ENCODE peak calls at places on chromosomes 4 and X, in ten cellular contexts. F is NAMALWA; B is fibroblast of pulmonary artery; Z is activated CD8-positive, alpha-beta T cell treated with anti-CD3 and anti-CD28 coated beads, Interleukin-2, amount 10 ng/mL, durations not matched to agents 7 days and 5 days; S is GM12865; J is cardiac septum; C is cardiac muscle cell; U is DMS 273 treated with DMSO at 0.1 percent for 48 hours; R is adipocyte; X is activated CD4-positive, alpha-beta T cell treated with anti-CD3 and anti-CD28 coated beads, Interleukin-2, amount 10 ng/mL, durations not matched to agents 7 days and 5 days. T is an unnamed sample.

GRCh38 chrX:1323315-1323714 is 13.3 kb upstream of the IL3RA start:
- DNase-seq in X (peak), B (no peak), R (peak), J (no peak), S (peak), C (peak), Z (peak), F (peak), U (no peak), T (peak)

GRCh38 chr4:136424052-136424451 is 1108.2 kb downstream of the PCDH18 start:
- DNase-seq in B (no peak), U (no peak), X (no peak), Z (no peak), C (no peak), J (no peak), R (no peak), S (no peak), F (no peak), T (no peak)

GRCh38 chrX:151754042-151754419 is 19.5 kb downstream of the CNGA2 start:
- DNase-seq in B (peak), C (no peak), X (no peak), R (peak), S (no peak), F (no peak), U (peak), J (no peak), Z (no peak), T (no peak)

GRCh38 chrX:105331244-105331643 is 110.8 kb upstream of the TEX13A start:
- DNase-seq in S (no peak), B (peak), U (no peak), X (no peak), C (no peak), R (peak), J (no peak), Z (no peak), F (no peak), T (no peak)

GRCh38 chrX:40922307-40922706 is 162.9 kb upstream of the USP9X start:
- DNase-seq in J (no peak), B (peak), R (peak), C (peak), X (no peak), Z (no peak), U (peak), F (peak), S (peak), T (no peak)

GRCh38 chrX:82127228-82128123 is 925.6 kb downstream of the SH3BGRL start:
- DNase-seq in S (peak), X (peak), Z (peak), C (no peak), U (no peak), F (peak), R (no peak), B (no peak), J (no peak), T (no peak)

GRCh38 chrX:20056704-20057103 is 60.0 kb downstream of the MAP7D2 start:
- DNase-seq in Z (no peak), C (no peak), U (no peak), R (no peak), J (no peak), B (no peak), X (no peak), S (no peak), F (no peak), T (no peak)

GRCh38 chr4:147481577-147482109 is 746 bp downstream of the EDNRA start:
- DNase-seq in C (peak), B (no peak), U (no peak), J (no peak), S (peak), Z (no peak), X (no peak), F (no peak), R (peak), T (no peak)

GRCh38 chrX:1537031-1537715 is at the start of gene P2RY8:
- DNase-seq in B (peak), R (peak), Z (peak), X (peak), C (no peak), S (peak), J (peak), F (peak), U (no peak), T (no peak)

GRCh38 chr4:112214397-112215264 is 17.0 kb upstream of the AP1AR start:
- DNase-seq in J (no peak), R (peak), B (peak), S (no peak), Z (no peak), C (peak), U (no peak), F (peak), X (no peak), T (peak)

GRCh38 chrX:13360146-13360545 is 40.3 kb upstream of the ATXN3L start:
- DNase-seq in C (no peak), B (no peak), F (peak), S (peak), J (no peak), Z (no peak), X (no peak), U (peak), R (no peak), T (no peak)

GRCh38 chr4:43481526-43481925 is 589.0 kb downstream of the GRXCR1 start:
- DNase-seq in B (no peak), U (no peak), C (peak), R (no peak), X (no peak), S (no peak), F (no peak), J (no peak), Z (no peak), T (no peak)

GRCh38 chr4:39706334-39706733 is 8.4 kb downstream of the UBE2K start:
- DNase-seq in Z (no peak), R (peak), C (no peak), S (no peak), U (no peak), F (no peak), B (peak), J (no peak), X (no peak), T (no peak)

GRCh38 chr4:107619065-107619464 is 101.0 kb downstream of the PAPSS1 start:
- DNase-seq in B (peak), F (no peak), J (no peak), X (no peak), S (no peak), R (peak), Z (no peak), C (no peak), U (peak), T (no peak)

GRCh38 chr4:80078361-80079092 is 5.5 kb upstream of the ANTXR2 start:
- DNase-seq in X (no peak), Z (no peak), S (no peak), J (no peak), U (no peak), B (no peak), F (no peak), R (no peak), C (no peak), T (no peak)

GRCh38 chrX:10783451-10783995 is 163.1 kb upstream of the MID1 start:
- DNase-seq in X (no peak), Z (no peak), R (peak), F (no peak), C (no peak), S (no peak), B (no peak), U (no peak), J (no peak), T (no peak)

GRCh38 chrX:120109378-120109777 is 6.3 kb downstream of the RHOXF1 start:
- DNase-seq in C (no peak), J (no peak), R (no peak), B (no peak), Z (no peak), U (no peak), S (no peak), F (no peak), X (no peak), T (no peak)

GRCh38 chrX:67544871-67545771 is 1.3 kb downstream of the AR start:
- DNase-seq in B (peak), C (no peak), J (peak), X (no peak), U (no peak), F (no peak), R (peak), Z (no peak), S (no peak), T (peak)

T was measured in SK-N-DZ.